ENCODE peak calls at places on chromosomes 11 and 22, in six cellular contexts. One of them, this sample, is unnamed.

GRCh38 chr11:82823635-82824614 is 76.3 kb downstream of the PRCP start:
- DNase-seq in stimulated activated CD4-positive, alpha-beta T cell treated with anti-CD3 and anti-CD28 coated beads, TNF-alpha, amount 100 ng/mL, for 1 hour: no peak
- DNase-seq in naive thymus-derived CD8-positive, alpha-beta T cell: no peak
- DNase-seq in nephron progenitor cell: no peak
- DNase-seq in right lobe of liver: no peak
- DNase-seq in NCI-H1417: peak; percentile 10
- DNase-seq in this sample: no peak

GRCh38 chr11:12949456-12949855 is 59.7 kb upstream of the RASSF10 start:
- DNase-seq in naive thymus-derived CD8-positive, alpha-beta T cell: no peak
- DNase-seq in right lobe of liver: no peak
- DNase-seq in nephron progenitor cell: no peak
- DNase-seq in stimulated activated CD4-positive, alpha-beta T cell treated with anti-CD3 and anti-CD28 coated beads, TNF-alpha, amount 100 ng/mL, for 1 hour: no peak
- DNase-seq in NCI-H1417: no peak
- DNase-seq in this sample: no peak

GRCh38 chr11:124200671-124201070 is 17.5 kb downstream of the OR10D3 start:
- DNase-seq in nephron progenitor cell: no peak
- DNase-seq in stimulated activated CD4-positive, alpha-beta T cell treated with anti-CD3 and anti-CD28 coated beads, TNF-alpha, amount 100 ng/mL, for 1 hour: no peak
- DNase-seq in NCI-H1417: no peak
- DNase-seq in right lobe of liver: no peak
- DNase-seq in naive thymus-derived CD8-positive, alpha-beta T cell: no peak
- DNase-seq in this sample: no peak

GRCh38 chr11:100925935-100926334 is 203.7 kb downstream of the PGR start:
- DNase-seq in nephron progenitor cell: no peak
- DNase-seq in right lobe of liver: no peak
- DNase-seq in NCI-H1417: no peak
- DNase-seq in stimulated activated CD4-positive, alpha-beta T cell treated with anti-CD3 and anti-CD28 coated beads, TNF-alpha, amount 100 ng/mL, for 1 hour: no peak
- DNase-seq in naive thymus-derived CD8-positive, alpha-beta T cell: no peak
- DNase-seq in this sample: no peak

GRCh38 chr11:128422576-128423370 is 164.6 kb downstream of the ETS1 start:
- DNase-seq in stimulated activated CD4-positive, alpha-beta T cell treated with anti-CD3 and anti-CD28 coated beads, TNF-alpha, amount 100 ng/mL, for 1 hour: peak; percentile 76
- DNase-seq in nephron progenitor cell: no peak
- DNase-seq in naive thymus-derived CD8-positive, alpha-beta T cell: peak; percentile 77
- DNase-seq in right lobe of liver: no peak
- DNase-seq in NCI-H1417: peak; percentile 89
- DNase-seq in this sample: no peak

GRCh38 chr11:14619580-14619979 is 24.0 kb upstream of the PDE3B start:
- DNase-seq in stimulated activated CD4-positive, alpha-beta T cell treated with anti-CD3 and anti-CD28 coated beads, TNF-alpha, amount 100 ng/mL, for 1 hour: no peak
- DNase-seq in naive thymus-derived CD8-positive, alpha-beta T cell: no peak
- DNase-seq in NCI-H1417: no peak
- DNase-seq in nephron progenitor cell: no peak
- DNase-seq in right lobe of liver: no peak
- DNase-seq in this sample: no peak

GRCh38 chr22:40247976-40248375 is 70.3 kb downstream of the TNRC6B start:
- DNase-seq in nephron progenitor cell: no peak
- DNase-seq in stimulated activated CD4-positive, alpha-beta T cell treated with anti-CD3 and anti-CD28 coated beads, TNF-alpha, amount 100 ng/mL, for 1 hour: no peak
- DNase-seq in right lobe of liver: no peak
- DNase-seq in naive thymus-derived CD8-positive, alpha-beta T cell: peak; percentile 71
- DNase-seq in NCI-H1417: no peak
- DNase-seq in this sample: no peak

GRCh38 chr22:30714062-30714461 is 19.4 kb downstream of the OSBP2 start:
- DNase-seq in right lobe of liver: no peak
- DNase-seq in stimulated activated CD4-positive, alpha-beta T cell treated with anti-CD3 and anti-CD28 coated beads, TNF-alpha, amount 100 ng/mL, for 1 hour: no peak
- DNase-seq in NCI-H1417: no peak
- DNase-seq in naive thymus-derived CD8-positive, alpha-beta T cell: no peak
- DNase-seq in nephron progenitor cell: no peak
- DNase-seq in this sample: no peak

GRCh38 chr11:13984616-13985474 is 22.3 kb downstream of the SPON1 start:
- DNase-seq in nephron progenitor cell: no peak
- DNase-seq in right lobe of liver: no peak
- DNase-seq in NCI-H1417: no peak
- DNase-seq in stimulated activated CD4-positive, alpha-beta T cell treated with anti-CD3 and anti-CD28 coated beads, TNF-alpha, amount 100 ng/mL, for 1 hour: no peak
- DNase-seq in naive thymus-derived CD8-positive, alpha-beta T cell: no peak
- DNase-seq in this sample: no peak

This sample was measured in adrenal gland.